ENCODE peak calls at places on chromosomes 4 and X, in five cellular contexts. One of them, this sample, is unnamed.

GRCh38 chr4:56698329-56698728 is 17.2 kb upstream of the HOPX start:
- DNase-seq in cardiac muscle cell: peak
- DNase-seq in SJCRH30: no peak
- DNase-seq in GM04504: no peak
- DNase-seq in ELR: no peak
- DNase-seq in this sample: no peak

GRCh38 chr4:146482788-146483187 is 39.0 kb downstream of the SLC10A7 start:
- DNase-seq in cardiac muscle cell: no peak
- DNase-seq in SJCRH30: no peak
- DNase-seq in GM04504: no peak
- DNase-seq in ELR: no peak
- DNase-seq in this sample: no peak

GRCh38 chrX:118802857-118803256 is 20.8 kb upstream of the ZCCHC12 start:
- DNase-seq in cardiac muscle cell: no peak
- DNase-seq in SJCRH30: no peak
- DNase-seq in GM04504: no peak
- DNase-seq in ELR: peak
- DNase-seq in this sample: no peak

GRCh38 chr4:106444557-106444956 is 76.0 kb upstream of the GIMD1 start:
- DNase-seq in cardiac muscle cell: no peak
- DNase-seq in SJCRH30: no peak
- DNase-seq in GM04504: peak
- DNase-seq in ELR: peak
- DNase-seq in this sample: no peak

GRCh38 chr4:110680217-110680616 is 57.3 kb upstream of the PITX2 start:
- DNase-seq in cardiac muscle cell: no peak
- DNase-seq in SJCRH30: no peak
- DNase-seq in GM04504: no peak
- DNase-seq in ELR: no peak
- DNase-seq in this sample: no peak

GRCh38 chr4:80202190-80202711 is 4.9 kb downstream of the PRDM8 start:
- DNase-seq in cardiac muscle cell: peak
- DNase-seq in SJCRH30: peak
- DNase-seq in GM04504: no peak
- DNase-seq in ELR: peak
- DNase-seq in this sample: peak

GRCh38 chr4:39544580-39545315 is 17.5 kb upstream of the UGDH start:
- DNase-seq in cardiac muscle cell: no peak
- DNase-seq in SJCRH30: peak
- DNase-seq in GM04504: no peak
- DNase-seq in ELR: no peak
- DNase-seq in this sample: no peak

GRCh38 chr4:53902786-53903185 is 161.6 kb downstream of the CHIC2 start:
- DNase-seq in cardiac muscle cell: no peak
- DNase-seq in SJCRH30: no peak
- DNase-seq in GM04504: no peak
- DNase-seq in ELR: no peak
- DNase-seq in this sample: no peak

GRCh38 chrX:109374276-109374960 is 107.5 kb downstream of the GUCY2F start:
- DNase-seq in cardiac muscle cell: no peak
- DNase-seq in SJCRH30: no peak
- DNase-seq in GM04504: no peak
- DNase-seq in ELR: peak
- DNase-seq in this sample: no peak

GRCh38 chr4:26406346-26406975 is 83.8 kb downstream of the CCKAR start:
- DNase-seq in cardiac muscle cell: no peak
- DNase-seq in SJCRH30: peak
- DNase-seq in GM04504: no peak
- DNase-seq in ELR: no peak
- DNase-seq in this sample: no peak

GRCh38 chrX:69539437-69539836 is 35.3 kb downstream of the NALF2 start:
- DNase-seq in cardiac muscle cell: no peak
- DNase-seq in SJCRH30: no peak
- DNase-seq in GM04504: no peak
- DNase-seq in ELR: no peak
- DNase-seq in this sample: no peak

This sample was measured in retina.